ENCODE peak calls at places on chromosomes 2 and 18, in ten cellular contexts. F is HepG2, R is H1, J is ovary, K is heart left ventricle, G is esophagus muscularis mucosa, X is K562, A is H54, H is gastrocnemius medialis, P is right lobe of liver. V is an unnamed sample.

GRCh38 chr2:27587025-27587424 is 4.2 kb downstream of the ZNF512 start:
- DNase-seq in F (no peak), R (no peak), J (no peak), K (no peak), G (peak; percentile 37), X (no peak), A (no peak), H (no peak), P (no peak), V (no peak)

GRCh38 chr18:73959341-73959740 is 188.3 kb downstream of the FBXO15 start:
- DNase-seq in F (no peak), R (no peak), J (no peak), K (no peak), G (no peak), X (no peak), A (no peak), H (no peak), P (no peak), V (no peak)

GRCh38 chr2:33030326-33030725 is 83.6 kb downstream of the LTBP1 start:
- DNase-seq in F (no peak), R (no peak), J (no peak), K (no peak), G (no peak), X (no peak), A (no peak), H (no peak), P (no peak), V (no peak)

GRCh38 chr2:234110219-234110618 is 59.7 kb downstream of the SPP2 start:
- DNase-seq in F (no peak), R (no peak), J (no peak), K (no peak), G (no peak), X (no peak), A (no peak), H (no peak), P (no peak), V (no peak)

GRCh38 chr2:19538411-19538963 is 180.1 kb upstream of the OSR1 start:
- DNase-seq in F (peak; percentile 71), R (no peak), J (no peak), K (peak; percentile 35), G (peak; percentile 82), X (no peak), A (peak; percentile 27), H (peak; percentile 45), P (no peak), V (no peak)

GRCh38 chr2:46518848-46519247 is 39.5 kb downstream of the TMEM247 start:
- DNase-seq in F (no peak), R (no peak), J (no peak), K (peak; percentile 73), G (peak; percentile 91), X (no peak), A (no peak), H (no peak), P (peak; percentile 73), V (no peak)

GRCh38 chr2:44753552-44754285 is 187.8 kb upstream of the SIX3 start:
- DNase-seq in F (no peak), R (no peak), J (no peak), K (no peak), G (peak; percentile 50), X (no peak), A (no peak), H (no peak), P (no peak), V (peak; percentile 31)

GRCh38 chr18:45806226-45806625 is 19.2 kb upstream of the SIGLEC15 start:
- DNase-seq in F (no peak), R (no peak), J (no peak), K (no peak), G (no peak), X (no peak), A (no peak), H (no peak), P (no peak), V (no peak)

GRCh38 chr2:29123584-29124349 is 8.6 kb downstream of the CLIP4 start:
- DNase-seq in F (peak; percentile 76), R (no peak), J (no peak), K (no peak), G (no peak), X (no peak), A (no peak), H (no peak), P (no peak), V (no peak)

GRCh38 chr18:47507651-47508050 is 256.2 kb upstream of the SKOR2 start:
- DNase-seq in F (no peak), R (no peak), J (no peak), K (no peak), G (no peak), X (no peak), A (no peak), H (no peak), P (no peak), V (no peak)

GRCh38 chr2:65067806-65068553 is 11.8 kb downstream of the CEP68 start:
- DNase-seq in F (no peak), R (no peak), J (no peak), K (no peak), G (no peak), X (no peak), A (no peak), H (no peak), P (no peak), V (no peak)

GRCh38 chr2:220162320-220162719 is 534.9 kb downstream of the SLC4A3 start:
- DNase-seq in F (no peak), R (no peak), J (no peak), K (no peak), G (peak; percentile 75), X (no peak), A (no peak), H (no peak), P (no peak), V (no peak)

GRCh38 chr2:12167525-12168317 is 421.3 kb downstream of the LPIN1 start:
- DNase-seq in F (peak; percentile 60), R (peak; percentile 58), J (no peak), K (peak; percentile 36), G (no peak), X (no peak), A (no peak), H (no peak), P (no peak), V (peak; percentile 29)

DNA sequence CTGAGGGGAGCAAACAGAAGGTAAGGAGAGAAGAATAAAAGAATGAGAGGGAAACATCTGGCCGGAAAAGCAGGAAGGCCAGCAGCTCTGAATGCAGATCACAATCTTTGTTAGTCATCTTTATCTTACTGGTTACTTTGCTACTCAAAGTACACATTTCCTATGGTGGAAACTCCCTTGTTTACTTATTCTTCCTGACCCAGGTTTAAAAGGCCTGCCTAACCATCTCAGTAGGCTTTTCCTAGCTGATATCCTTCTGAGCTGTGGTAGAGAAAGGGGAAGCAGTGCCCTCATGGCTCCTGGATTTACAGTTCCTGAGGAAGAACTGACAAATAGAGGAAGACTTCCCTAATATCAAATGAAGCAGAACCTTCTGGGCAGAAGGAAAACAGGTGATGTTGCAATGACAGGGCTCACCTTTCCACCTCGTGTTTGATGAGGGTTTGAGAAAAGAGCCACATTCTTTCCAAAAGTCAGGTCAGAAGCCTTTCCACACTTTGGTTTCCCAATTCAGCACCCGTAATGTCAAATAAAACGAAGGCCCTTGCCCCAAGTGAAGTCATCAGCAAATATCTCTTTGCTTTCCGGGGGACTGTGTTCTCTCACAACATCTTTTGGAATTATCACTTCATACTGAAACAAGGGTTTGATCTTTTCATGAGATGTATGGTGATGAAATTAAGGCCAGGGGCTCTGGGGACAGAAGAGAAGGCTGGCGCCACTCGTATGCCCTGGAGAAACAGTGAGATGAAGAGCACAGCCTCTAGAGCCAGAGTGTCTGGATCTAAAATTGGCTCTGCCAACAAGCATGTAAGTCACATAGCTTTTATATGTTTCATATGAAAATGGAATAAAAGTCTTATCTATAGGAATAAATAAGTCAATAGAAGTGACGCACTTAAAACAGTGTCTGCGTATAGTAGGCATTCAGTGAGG is 26.7 kb upstream of the APOB start:
- DNase-seq in F (peak; percentile 97), R (no peak), J (no peak), K (no peak), G (no peak), X (no peak), A (no peak), H (no peak), P (no peak), V (no peak)
- TF ChIP-seq POLR2A in F (peak; percentile 82), R (no peak), J (no peak), K (no peak), G (no peak), X (no peak), A (no peak), H (no peak), P (peak; percentile 45), V (no peak)

GRCh38 chr2:120257522-120257921 is 4.9 kb downstream of the RALB start:
- DNase-seq in F (no peak), R (no peak), J (no peak), K (no peak), G (no peak), X (no peak), A (no peak), H (no peak), P (no peak), V (no peak)
- TF ChIP-seq POLR2A in F (no peak), R (no peak), J (no peak), K (no peak), G (no peak), X (no peak), A (no peak), H (no peak), P (no peak), V (no peak)

GRCh38 chr2:197805598-197806316 is 1.4 kb downstream of the PLCL1 start:
- DNase-seq in F (no peak), R (no peak), J (no peak), K (no peak), G (no peak), X (no peak), A (no peak), H (no peak), P (no peak), V (no peak)

GRCh38 chr2:197806317-197806633 is 1.9 kb downstream of the PLCL1 start:
- DNase-seq in F (no peak), R (no peak), J (no peak), K (no peak), G (no peak), X (no peak), A (no peak), H (no peak), P (no peak), V (no peak)

GRCh38 chr2:197804758-197805597 is 585 bp downstream of the PLCL1 start:
- DNase-seq in F (no peak), R (peak; percentile 51), J (peak; percentile 17), K (peak; percentile 51), G (no peak), X (peak; percentile 24), A (no peak), H (peak; percentile 24), P (peak; percentile 50), V (peak; percentile 64)

GRCh38 chr2:197803033-197803444 is 1.4 kb upstream of the PLCL1 start:
- DNase-seq in F (peak; percentile 51), R (no peak), J (no peak), K (peak; percentile 27), G (no peak), X (peak; percentile 25), A (no peak), H (no peak), P (no peak), V (peak; percentile 48)

GRCh38 chr2:197804049-197804757 is at the start of gene PLCL1:
- DNase-seq in F (peak; percentile 89), R (peak; percentile 92), J (peak; percentile 89), K (peak; percentile 97), G (peak; percentile 97), X (peak; percentile 89), A (peak; percentile 83), H (peak; percentile 94), P (peak; percentile 93), V (peak; percentile 91)
- TF ChIP-seq POLR2A in F (no peak), R (no peak), J (no peak), K (peak; percentile 36), G (peak; percentile 5), X (peak; percentile 23), A (no peak), H (peak; percentile 82), P (peak; percentile 60), V (no peak)

GRCh38 chr2:201130524-201131186 is 14.7 kb downstream of the CFLAR start:
- DNase-seq in F (no peak), R (no peak), J (no peak), K (no peak), G (no peak), X (no peak), A (no peak), H (peak; percentile 59), P (no peak), V (peak; percentile 76)
- TF ChIP-seq POLR2A in F (no peak), R (no peak), J (no peak), K (no peak), G (no peak), X (no peak), A (no peak), H (peak; percentile 52), P (no peak), V (peak; percentile 59)

V was measured in erythroblast.